ENCODE peak calls at places on chromosome 16, in nine cellular contexts. D is cardiac fibroblast; E is activated CD8-positive, alpha-beta memory T cell treated with anti-CD3 and anti-CD28 coated beads for 48 hours; U is RCC 7860; M is GM04503; N is ELF-1; I is endothelial cell; L is stimulated activated CD4-positive, alpha-beta T cell treated with anti-CD3 and anti-CD28 coated beads, Interleukin-15, amount 100 ng/mL, for 1 hour; R is NCI-H2081. Q is an unnamed sample.

GRCh38 chr16:55647343-55647742 is 8.4 kb upstream of the SLC6A2 start:
- DNase-seq in D (no peak), E (no peak), U (no peak), M (no peak), N (no peak), I (no peak), L (no peak), R (no peak), Q (no peak)

GRCh38 chr16:57265850-57266530 is 18.5 kb downstream of the PLLP start:
- DNase-seq in D (peak; percentile 60), E (no peak), U (peak; percentile 79), M (no peak), N (peak; percentile 25), I (no peak), L (no peak), R (no peak), Q (peak; percentile 11)

GRCh38 chr16:49471038-49471727 is 97.6 kb downstream of the C16orf78 start:
- DNase-seq in D (no peak), E (no peak), U (no peak), M (no peak), N (no peak), I (no peak), L (no peak), R (no peak), Q (no peak)

GRCh38 chr16:1174477-1175357 is 21.8 kb downstream of the CACNA1H start:
- DNase-seq in D (no peak), E (no peak), U (peak; percentile 13), M (no peak), N (no peak), I (no peak), L (no peak), R (no peak), Q (no peak)

GRCh38 chr16:10880609-10881452 is 3.8 kb downstream of the CIITA start:
- DNase-seq in D (no peak), E (no peak), U (no peak), M (no peak), N (no peak), I (no peak), L (no peak), R (no peak), Q (no peak)

GRCh38 chr16:67843343-67843765 is 1.2 kb downstream of the THAP11 start:
- DNase-seq in D (no peak), E (no peak), U (no peak), M (no peak), N (no peak), I (peak; percentile 15), L (no peak), R (no peak), Q (no peak)

GRCh38 chr16:48013476-48013875 is 142.3 kb downstream of the ABCC12 start:
- DNase-seq in D (peak; percentile 29), E (no peak), U (peak; percentile 96), M (no peak), N (no peak), I (no peak), L (no peak), R (no peak), Q (no peak)

GRCh38 chr16:16096161-16096857 is 127.0 kb downstream of the ABCC6 start:
- DNase-seq in D (peak; percentile 75), E (no peak), U (no peak), M (peak; percentile 27), N (no peak), I (no peak), L (no peak), R (no peak), Q (no peak)

GRCh38 chr16:53678756-53679334 is 24.8 kb downstream of the RPGRIP1L start:
- DNase-seq in D (no peak), E (no peak), U (no peak), M (no peak), N (no peak), I (no peak), L (no peak), R (no peak), Q (no peak)

GRCh38 chr16:27795992-27796614 is 246.2 kb downstream of the KATNIP start:
- DNase-seq in D (peak; percentile 46), E (peak; percentile 12), U (no peak), M (no peak), N (peak; percentile 66), I (peak; percentile 73), L (no peak), R (no peak), Q (no peak)

GRCh38 chr16:74252329-74252728 is 44.3 kb upstream of the PSMD7 start:
- DNase-seq in D (no peak), E (no peak), U (no peak), M (no peak), N (no peak), I (no peak), L (no peak), R (no peak), Q (no peak)

GRCh38 chr16:70664325-70665112 is 18.2 kb downstream of the IL34 start:
- DNase-seq in D (no peak), E (no peak), U (no peak), M (no peak), N (peak; percentile 57), I (no peak), L (no peak), R (no peak), Q (no peak)

GRCh38 chr16:84717484-84717883 is 17.7 kb downstream of the USP10 start:
- DNase-seq in D (no peak), E (no peak), U (peak; percentile 16), M (no peak), N (no peak), I (no peak), L (no peak), R (no peak), Q (no peak)

GRCh38 chr16:8893976-8894690 is 12.0 kb downstream of the LITAFD start:
- DNase-seq in D (no peak), E (no peak), U (no peak), M (no peak), N (no peak), I (no peak), L (no peak), R (no peak), Q (no peak)

GRCh38 chr16:85477801-85478363 is 135.2 kb upstream of the GSE1 start:
- DNase-seq in D (no peak), E (no peak), U (peak; percentile 5), M (no peak), N (no peak), I (no peak), L (no peak), R (no peak), Q (no peak)

GRCh38 chr16:17474572-17474971 is 3.8 kb upstream of the XYLT1 start:
- DNase-seq in D (no peak), E (no peak), U (no peak), M (no peak), N (peak; percentile 3), I (no peak), L (no peak), R (no peak), Q (no peak)

GRCh38 chr16:73027655-73028220 is 20.2 kb downstream of the ZFHX3 start:
- DNase-seq in D (no peak), E (no peak), U (no peak), M (no peak), N (no peak), I (no peak), L (no peak), R (no peak), Q (no peak)

GRCh38 chr16:56332464-56333079 is 92.8 kb downstream of the AMFR start:
- DNase-seq in D (peak; percentile 68), E (no peak), U (peak; percentile 53), M (no peak), N (peak; percentile 82), I (peak; percentile 52), L (no peak), R (no peak), Q (peak; percentile 5)

GRCh38 chr16:30418350-30419181 is 11.2 kb downstream of the ZNF771 start:
- DNase-seq in D (no peak), E (peak; percentile 53), U (no peak), M (no peak), N (no peak), I (no peak), L (no peak), R (no peak), Q (no peak)

GRCh38 chr16:2963074-2963610 is 933 bp upstream of the KREMEN2 start:
- DNase-seq in D (no peak), E (no peak), U (no peak), M (no peak), N (no peak), I (no peak), L (no peak), R (no peak), Q (no peak)

GRCh38 chr16:14309906-14310305 is 238.8 kb downstream of the MRTFB start:
- DNase-seq in D (peak; percentile 34), E (no peak), U (peak; percentile 70), M (peak; percentile 45), N (peak; percentile 64), I (no peak), L (no peak), R (no peak), Q (peak; percentile 41)

GRCh38 chr16:51524555-51525373 is 373.7 kb upstream of the SALL1 start:
- DNase-seq in D (peak; percentile 44), E (no peak), U (peak; percentile 36), M (peak; percentile 52), N (no peak), I (no peak), L (no peak), R (no peak), Q (no peak)

GRCh38 chr16:19872935-19873334 is 11.7 kb downstream of the GPRC5B start:
- DNase-seq in D (no peak), E (no peak), U (no peak), M (no peak), N (no peak), I (no peak), L (no peak), R (no peak), Q (no peak)

GRCh38 chr16:47278571-47278970 is 134.8 kb upstream of the NETO2 start:
- DNase-seq in D (peak; percentile 11), E (no peak), U (no peak), M (no peak), N (no peak), I (no peak), L (no peak), R (no peak), Q (peak; percentile 20)

Q was measured in non-pigmented ciliary epithelial cell.